ENCODE peak calls at places on chromosomes 7 and 10, in nine cellular contexts. D, N, C, G, F, T, O, H and M are unnamed samples.

GRCh38 chr10:89476676-89477075 is 58.7 kb downstream of the SLC16A12 start:
- DNase-seq in D (no peak), N (no peak), C (no peak), G (no peak), F (no peak), T (peak), O (no peak), H (no peak), M (no peak)

GRCh38 chr7:156589808-156590207 is 50.8 kb upstream of the RNF32 start:
- DNase-seq in D (no peak), N (no peak), C (no peak), G (no peak), F (no peak), T (no peak), O (no peak), H (no peak), M (no peak)

GRCh38 chr10:117804470-117805011 is 242.2 kb downstream of the RAB11FIP2 start:
- DNase-seq in D (no peak), N (no peak), C (no peak), G (no peak), F (no peak), T (no peak), O (peak), H (no peak), M (no peak)

GRCh38 chr10:88157981-88158465 is 294.6 kb downstream of the PTEN start:
- DNase-seq in D (no peak), N (no peak), C (peak), G (peak), F (no peak), T (peak), O (no peak), H (peak), M (no peak)

GRCh38 chr10:54094321-54094720 is 706.7 kb downstream of the PCDH15 start:
- DNase-seq in D (no peak), N (no peak), C (no peak), G (no peak), F (no peak), T (no peak), O (no peak), H (no peak), M (no peak)

GRCh38 chr10:125156739-125157472 is 3.5 kb downstream of the CTBP2 start:
- DNase-seq in D (peak), N (no peak), C (no peak), G (peak), F (no peak), T (no peak), O (no peak), H (no peak), M (no peak)

GRCh38 chr7:14666304-14666703 is 236.2 kb downstream of the DGKB start:
- DNase-seq in D (no peak), N (no peak), C (no peak), G (no peak), F (no peak), T (no peak), O (no peak), H (no peak), M (no peak)

GRCh38 chr10:90813592-90814365 is 44.1 kb downstream of the HTR7 start:
- DNase-seq in D (no peak), N (no peak), C (no peak), G (no peak), F (no peak), T (no peak), O (no peak), H (peak), M (no peak)

GRCh38 chr10:22133640-22134624 is 83.9 kb downstream of the EBLN1 start:
- DNase-seq in D (no peak), N (no peak), C (no peak), G (no peak), F (no peak), T (no peak), O (no peak), H (no peak), M (no peak)

GRCh38 chr10:47092822-47093221 is 181.6 kb downstream of the PTPN20 start:
- DNase-seq in D (no peak), N (no peak), C (no peak), G (no peak), F (no peak), T (no peak), O (no peak), H (no peak), M (no peak)

GRCh38 chr10:75632750-75633462 is 201.5 kb downstream of the LRMDA start:
- DNase-seq in D (no peak), N (no peak), C (no peak), G (no peak), F (no peak), T (no peak), O (no peak), H (no peak), M (no peak)

GRCh38 chr10:101136007-101136707 is 5.1 kb downstream of the TLX1 start:
- DNase-seq in D (no peak), N (no peak), C (no peak), G (no peak), F (no peak), T (no peak), O (no peak), H (no peak), M (no peak)

GRCh38 chr7:45660201-45660900 is 86.2 kb downstream of the ADCY1 start:
- DNase-seq in D (no peak), N (no peak), C (no peak), G (no peak), F (no peak), T (no peak), O (no peak), H (no peak), M (peak)

GRCh38 chr7:149473251-149473650 is 12.4 kb upstream of the ZNF777 start:
- DNase-seq in D (no peak), N (no peak), C (no peak), G (no peak), F (no peak), T (no peak), O (no peak), H (no peak), M (peak)

GRCh38 chr10:97789770-97790397 is 18.1 kb upstream of the SFRP5 start:
- DNase-seq in D (no peak), N (no peak), C (no peak), G (no peak), F (no peak), T (no peak), O (no peak), H (no peak), M (no peak)

GRCh38 chr7:47669178-47669878 is 87.4 kb upstream of the TNS3 start:
- DNase-seq in D (peak), N (no peak), C (peak), G (no peak), F (no peak), T (peak), O (peak), H (peak), M (no peak)

GRCh38 chr7:131544449-131545425 is 11.7 kb downstream of the PODXL start:
- DNase-seq in D (no peak), N (no peak), C (no peak), G (peak), F (no peak), T (peak), O (peak), H (no peak), M (no peak)

GRCh38 chr10:109556399-109556798 is 366.9 kb downstream of the XPNPEP1 start:
- DNase-seq in D (no peak), N (no peak), C (no peak), G (no peak), F (no peak), T (no peak), O (no peak), H (no peak), M (no peak)

GRCh38 chr10:70814126-70814525 is 1.6 kb upstream of the SGPL1 start:
- DNase-seq in D (no peak), N (no peak), C (no peak), G (no peak), F (no peak), T (no peak), O (no peak), H (no peak), M (no peak)

GRCh38 chr10:74500806-74501205 is 325.6 kb upstream of the KAT6B start:
- DNase-seq in D (no peak), N (no peak), C (peak), G (peak), F (no peak), T (no peak), O (no peak), H (peak), M (no peak)

GRCh38 chr10:64271508-64271907 is 750.3 kb downstream of the REEP3 start:
- DNase-seq in D (no peak), N (no peak), C (no peak), G (no peak), F (no peak), T (no peak), O (no peak), H (no peak), M (no peak)

GRCh38 chr10:18501198-18501597 is 150.2 kb downstream of the NSUN6 start:
- DNase-seq in D (no peak), N (no peak), C (no peak), G (no peak), F (no peak), T (peak), O (no peak), H (peak), M (no peak)

GRCh38 chr7:11436317-11436716 is 395.7 kb downstream of the THSD7A start:
- DNase-seq in D (no peak), N (no peak), C (no peak), G (no peak), F (no peak), T (no peak), O (no peak), H (peak), M (no peak)

GRCh38 chr10:125768217-125768616 is 7.4 kb downstream of the MMP21 start:
- DNase-seq in D (no peak), N (no peak), C (no peak), G (no peak), F (no peak), T (no peak), O (peak), H (peak), M (no peak)

GRCh38 chr7:75716992-75717626 is 21.6 kb downstream of the HIP1 start:
- DNase-seq in D (no peak), N (no peak), C (no peak), G (peak), F (no peak), T (peak), O (no peak), H (peak), M (no peak)

GRCh38 chr10:48733329-48733728 is 48.7 kb downstream of the WDFY4 start:
- DNase-seq in D (no peak), N (no peak), C (no peak), G (no peak), F (no peak), T (no peak), O (no peak), H (no peak), M (no peak)

GRCh38 chr10:61471491-61471890 is 18.3 kb upstream of the TMEM26 start:
- DNase-seq in D (no peak), N (no peak), C (no peak), G (no peak), F (no peak), T (peak), O (no peak), H (no peak), M (no peak)

GRCh38 chr7:129615018-129615417 is 3.5 kb downstream of the NRF1 start:
- DNase-seq in D (no peak), N (no peak), C (no peak), G (no peak), F (no peak), T (no peak), O (peak), H (peak), M (no peak)

GRCh38 chr7:155104913-155105312 is 34.8 kb downstream of the HTR5A start:
- DNase-seq in D (peak), N (no peak), C (no peak), G (no peak), F (no peak), T (no peak), O (no peak), H (no peak), M (no peak)

GRCh38 chr10:96254976-96255375 is 16.4 kb downstream of the BLNK start:
- DNase-seq in D (no peak), N (no peak), C (no peak), G (no peak), F (no peak), T (no peak), O (no peak), H (no peak), M (no peak)

GRCh38 chr7:23273141-23273599 is 26.0 kb upstream of the MALSU1 start:
- DNase-seq in D (peak), N (peak), C (peak), G (peak), F (peak), T (peak), O (peak), H (peak), M (peak)

GRCh38 chr7:145313601-145314000 is 477.7 kb upstream of the TPK1 start:
- DNase-seq in D (no peak), N (no peak), C (no peak), G (no peak), F (no peak), T (no peak), O (no peak), H (no peak), M (no peak)

GRCh38 chr7:156545989-156546388 is 94.6 kb upstream of the RNF32 start:
- DNase-seq in D (no peak), N (no peak), C (no peak), G (no peak), F (no peak), T (no peak), O (no peak), H (no peak), M (no peak)

GRCh38 chr7:80721880-80722595 is 83.6 kb downstream of the CD36 start:
- DNase-seq in D (no peak), N (no peak), C (no peak), G (peak), F (no peak), T (peak), O (peak), H (peak), M (no peak)

GRCh38 chr10:124701881-124702656 is 42.1 kb downstream of the FAM53B start:
- DNase-seq in D (no peak), N (no peak), C (no peak), G (peak), F (peak), T (peak), O (no peak), H (peak), M (no peak)

GRCh38 chr10:133209641-133210040 is 20.4 kb upstream of the UTF1 start:
- DNase-seq in D (no peak), N (no peak), C (no peak), G (no peak), F (no peak), T (no peak), O (no peak), H (no peak), M (no peak)

GRCh38 chr7:64946772-64947171 is 43.7 kb downstream of the ZNF273 start:
- DNase-seq in D (no peak), N (no peak), C (no peak), G (no peak), F (no peak), T (no peak), O (peak), H (peak), M (no peak)
- TF ChIP-seq CTCF in D (no peak), N (no peak), C (peak), G (peak), F (no peak), T (peak), O (peak), H (peak), M (peak)

GRCh38 chr10:7015457-7015856 is 395.4 kb downstream of the SFMBT2 start:
- DNase-seq in D (no peak), N (no peak), C (no peak), G (no peak), F (no peak), T (no peak), O (no peak), H (no peak), M (no peak)
- TF ChIP-seq CTCF in D (no peak), N (no peak), C (no peak), G (no peak), F (no peak), T (no peak), O (no peak), H (no peak), M (no peak)

DNA sequence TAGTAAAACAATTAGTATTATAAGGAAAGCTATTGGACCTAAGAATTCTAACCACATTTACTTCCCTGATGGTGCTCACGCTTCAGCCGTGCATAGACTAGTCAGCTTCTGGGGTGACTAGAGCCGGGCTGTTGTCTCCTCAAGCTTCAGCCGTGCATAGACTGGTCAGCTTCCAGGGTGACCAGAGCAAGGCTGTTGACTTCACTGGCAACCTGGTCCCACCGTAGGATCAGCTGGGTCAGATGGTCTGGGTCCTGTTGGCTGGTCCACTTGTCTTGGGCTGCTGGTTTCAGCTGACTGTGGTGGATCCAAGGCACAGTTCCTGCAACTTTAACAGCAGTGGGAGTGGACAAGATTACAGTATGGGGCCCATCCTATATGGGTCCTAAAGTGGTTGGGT is 99.4 kb downstream of the TRIM24 start:
- DNase-seq in D (no peak), N (no peak), C (no peak), G (no peak), F (no peak), T (no peak), O (no peak), H (no peak), M (no peak)
- TF ChIP-seq CTCF in D (no peak), N (no peak), C (no peak), G (no peak), F (no peak), T (no peak), O (no peak), H (no peak), M (no peak)

GRCh38 chr7:158760936-158761335 is 56.3 kb upstream of the NCAPG2 start:
- DNase-seq in D (no peak), N (no peak), C (no peak), G (no peak), F (no peak), T (no peak), O (no peak), H (no peak), M (no peak)
- TF ChIP-seq CTCF in D (no peak), N (peak), C (peak), G (no peak), F (no peak), T (peak), O (peak), H (peak), M (no peak)

DNA sequence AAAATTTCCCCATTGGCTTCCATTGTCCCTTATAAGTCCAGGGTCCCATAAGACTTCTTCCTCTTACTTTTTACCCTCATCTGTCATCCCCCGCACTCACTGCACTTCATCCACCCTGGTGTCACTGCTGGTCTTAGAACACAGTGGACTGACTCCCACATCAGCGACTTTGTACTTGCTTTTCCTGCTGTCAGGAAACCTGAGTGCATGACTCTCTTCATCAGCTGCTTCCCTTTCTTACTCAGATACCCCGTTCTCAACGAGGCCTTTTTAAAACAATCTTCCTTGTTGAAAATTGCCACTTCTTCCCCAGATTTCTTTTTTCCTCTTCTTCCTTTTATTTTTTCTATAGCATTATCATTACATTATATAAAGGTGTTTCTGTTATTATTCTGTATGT is 305.4 kb downstream of the SDK1 start:
- DNase-seq in D (no peak), N (no peak), C (no peak), G (peak), F (no peak), T (no peak), O (no peak), H (no peak), M (no peak)
- TF ChIP-seq CTCF in D (no peak), N (no peak), C (no peak), G (no peak), F (no peak), T (no peak), O (no peak), H (no peak), M (no peak)